ENCODE peak calls at places on chromosomes 2 and 18, in five cellular contexts. One of them, this sample, is unnamed.

GRCh38 chr2:133885847-133886246 is 317.6 kb upstream of the NCKAP5 start:
- DNase-seq in foreskin fibroblast: no peak
- DNase-seq in astrocyte of the spinal cord: no peak
- DNase-seq in mucosa of gallbladder: peak
- DNase-seq in GM19239: no peak
- DNase-seq in this sample: no peak

GRCh38 chr2:127525692-127526141 is 572 bp downstream of the IWS1 start:
- DNase-seq in astrocyte of the spinal cord: peak
- DNase-seq in GM19239: no peak
- DNase-seq in mucosa of gallbladder: no peak
- DNase-seq in foreskin fibroblast: peak
- DNase-seq in this sample: no peak

GRCh38 chr2:28654981-28655322 is 96.7 kb upstream of the PPP1CB start:
- DNase-seq in GM19239: no peak
- DNase-seq in foreskin fibroblast: peak
- DNase-seq in astrocyte of the spinal cord: no peak
- DNase-seq in mucosa of gallbladder: peak
- DNase-seq in this sample: no peak

GRCh38 chr2:182393361-182393760 is 33.5 kb downstream of the PDE1A start:
- DNase-seq in GM19239: no peak
- DNase-seq in astrocyte of the spinal cord: no peak
- DNase-seq in foreskin fibroblast: no peak
- DNase-seq in mucosa of gallbladder: no peak
- DNase-seq in this sample: no peak

GRCh38 chr2:241798081-241798630 is 10.8 kb upstream of the NEU4 start:
- DNase-seq in foreskin fibroblast: no peak
- DNase-seq in astrocyte of the spinal cord: no peak
- DNase-seq in mucosa of gallbladder: no peak
- DNase-seq in GM19239: peak
- DNase-seq in this sample: peak

GRCh38 chr2:78775291-78775690 is 250.2 kb upstream of the REG3G start:
- DNase-seq in mucosa of gallbladder: no peak
- DNase-seq in GM19239: no peak
- DNase-seq in astrocyte of the spinal cord: no peak
- DNase-seq in foreskin fibroblast: no peak
- DNase-seq in this sample: no peak

GRCh38 chr2:45275235-45275805 is 266.1 kb upstream of the SIX2 start:
- DNase-seq in mucosa of gallbladder: peak
- DNase-seq in astrocyte of the spinal cord: peak
- DNase-seq in foreskin fibroblast: peak
- DNase-seq in GM19239: no peak
- DNase-seq in this sample: no peak

GRCh38 chr2:157596992-157597681 is 31.5 kb downstream of the ACVR1C start:
- DNase-seq in foreskin fibroblast: peak
- DNase-seq in mucosa of gallbladder: peak
- DNase-seq in astrocyte of the spinal cord: peak
- DNase-seq in GM19239: peak
- DNase-seq in this sample: peak

GRCh38 chr2:9752441-9753275 is 90.6 kb upstream of the TAF1B start:
- DNase-seq in astrocyte of the spinal cord: peak
- DNase-seq in mucosa of gallbladder: no peak
- DNase-seq in GM19239: no peak
- DNase-seq in foreskin fibroblast: peak
- DNase-seq in this sample: no peak

GRCh38 chr2:230687498-230687897 is 25.1 kb upstream of the CAB39 start:
- DNase-seq in GM19239: no peak
- DNase-seq in foreskin fibroblast: peak
- DNase-seq in astrocyte of the spinal cord: peak
- DNase-seq in mucosa of gallbladder: no peak
- DNase-seq in this sample: no peak

GRCh38 chr2:113225505-113226259 is 51.9 kb downstream of the PSD4 start:
- DNase-seq in foreskin fibroblast: peak
- DNase-seq in astrocyte of the spinal cord: peak
- DNase-seq in mucosa of gallbladder: no peak
- DNase-seq in GM19239: no peak
- DNase-seq in this sample: peak

GRCh38 chr2:235712176-235712575 is 218.3 kb downstream of the AGAP1 start:
- DNase-seq in mucosa of gallbladder: no peak
- DNase-seq in astrocyte of the spinal cord: no peak
- DNase-seq in GM19239: no peak
- DNase-seq in foreskin fibroblast: no peak
- DNase-seq in this sample: no peak

GRCh38 chr2:1769703-1770422 is 25.5 kb upstream of the PXDN start:
- DNase-seq in astrocyte of the spinal cord: peak
- DNase-seq in mucosa of gallbladder: peak
- DNase-seq in GM19239: peak
- DNase-seq in foreskin fibroblast: peak
- DNase-seq in this sample: peak

GRCh38 chr2:171811229-171811628 is 82.8 kb downstream of the SLC25A12 start:
- DNase-seq in GM19239: no peak
- DNase-seq in foreskin fibroblast: peak
- DNase-seq in astrocyte of the spinal cord: peak
- DNase-seq in mucosa of gallbladder: no peak
- DNase-seq in this sample: no peak

GRCh38 chr18:3230401-3231334 is 10.9 kb upstream of the MYOM1 start:
- DNase-seq in astrocyte of the spinal cord: no peak
- DNase-seq in mucosa of gallbladder: peak
- DNase-seq in GM19239: no peak
- DNase-seq in foreskin fibroblast: peak
- DNase-seq in this sample: no peak

GRCh38 chr2:234292955-234293228 is 204.0 kb downstream of the ARL4C start:
- DNase-seq in mucosa of gallbladder: no peak
- DNase-seq in foreskin fibroblast: no peak
- DNase-seq in astrocyte of the spinal cord: no peak
- DNase-seq in GM19239: no peak
- DNase-seq in this sample: no peak

GRCh38 chr18:42113529-42114191 is 158.6 kb downstream of the PIK3C3 start:
- DNase-seq in GM19239: no peak
- DNase-seq in mucosa of gallbladder: no peak
- DNase-seq in foreskin fibroblast: peak
- DNase-seq in astrocyte of the spinal cord: peak
- DNase-seq in this sample: no peak

GRCh38 chr2:216694201-216694825 is 1.0 kb downstream of the IGFBP5 start:
- DNase-seq in mucosa of gallbladder: peak
- DNase-seq in GM19239: no peak
- DNase-seq in astrocyte of the spinal cord: peak
- DNase-seq in foreskin fibroblast: peak
- DNase-seq in this sample: peak

GRCh38 chr2:127670957-127671290 is 4.4 kb downstream of the LIMS2 start:
- DNase-seq in foreskin fibroblast: no peak
- DNase-seq in mucosa of gallbladder: peak
- DNase-seq in GM19239: no peak
- DNase-seq in astrocyte of the spinal cord: no peak
- DNase-seq in this sample: no peak

GRCh38 chr2:84640386-84640785 is 124.1 kb downstream of the DNAH6 start:
- DNase-seq in foreskin fibroblast: no peak
- DNase-seq in mucosa of gallbladder: no peak
- DNase-seq in GM19239: no peak
- DNase-seq in astrocyte of the spinal cord: no peak
- DNase-seq in this sample: no peak

GRCh38 chr2:134675294-134675693 is 43.5 kb downstream of the TMEM163 start:
- DNase-seq in astrocyte of the spinal cord: no peak
- DNase-seq in mucosa of gallbladder: no peak
- DNase-seq in GM19239: no peak
- DNase-seq in foreskin fibroblast: no peak
- DNase-seq in this sample: no peak

GRCh38 chr2:146987996-146988395 is 856.8 kb upstream of the ACVR2A start:
- DNase-seq in mucosa of gallbladder: no peak
- DNase-seq in astrocyte of the spinal cord: no peak
- DNase-seq in foreskin fibroblast: no peak
- DNase-seq in GM19239: no peak
- DNase-seq in this sample: no peak

GRCh38 chr2:9002637-9003365 is 683 bp downstream of the MBOAT2 start:
- DNase-seq in mucosa of gallbladder: no peak
- DNase-seq in astrocyte of the spinal cord: peak
- DNase-seq in GM19239: peak
- DNase-seq in foreskin fibroblast: peak
- DNase-seq in this sample: peak

GRCh38 chr2:8957593-8957992 is 45.9 kb downstream of the MBOAT2 start:
- DNase-seq in astrocyte of the spinal cord: peak
- DNase-seq in GM19239: no peak
- DNase-seq in foreskin fibroblast: no peak
- DNase-seq in mucosa of gallbladder: no peak
- DNase-seq in this sample: no peak

GRCh38 chr2:74233648-74234047 is 35.2 kb downstream of the MTHFD2 start:
- DNase-seq in mucosa of gallbladder: no peak
- DNase-seq in GM19239: no peak
- DNase-seq in astrocyte of the spinal cord: no peak
- DNase-seq in foreskin fibroblast: no peak
- DNase-seq in this sample: no peak

GRCh38 chr18:39561136-39561535 is 1995.5 kb upstream of the CELF4 start:
- DNase-seq in mucosa of gallbladder: no peak
- DNase-seq in astrocyte of the spinal cord: peak
- DNase-seq in GM19239: no peak
- DNase-seq in foreskin fibroblast: peak
- DNase-seq in this sample: no peak

GRCh38 chr2:235675678-235676535 is 182.1 kb downstream of the AGAP1 start:
- DNase-seq in GM19239: no peak
- DNase-seq in mucosa of gallbladder: no peak
- DNase-seq in foreskin fibroblast: peak
- DNase-seq in astrocyte of the spinal cord: peak
- DNase-seq in this sample: no peak

GRCh38 chr2:157875720-157876065 is 437 bp downstream of the ACVR1 start:
- DNase-seq in astrocyte of the spinal cord: peak
- DNase-seq in foreskin fibroblast: no peak
- DNase-seq in mucosa of gallbladder: peak
- DNase-seq in GM19239: no peak
- DNase-seq in this sample: peak

GRCh38 chr2:238061310-238062202 is 755 bp downstream of the SCLY start:
- DNase-seq in astrocyte of the spinal cord: peak
- DNase-seq in mucosa of gallbladder: no peak
- DNase-seq in foreskin fibroblast: peak
- DNase-seq in GM19239: no peak
- DNase-seq in this sample: peak

GRCh38 chr18:9787126-9787525 is 79.0 kb downstream of the RAB31 start:
- DNase-seq in astrocyte of the spinal cord: no peak
- DNase-seq in mucosa of gallbladder: no peak
- DNase-seq in foreskin fibroblast: no peak
- DNase-seq in GM19239: no peak
- DNase-seq in this sample: no peak

GRCh38 chr2:18265614-18266013 is 294.8 kb downstream of the RDH14 start:
- DNase-seq in foreskin fibroblast: no peak
- DNase-seq in astrocyte of the spinal cord: no peak
- DNase-seq in GM19239: no peak
- DNase-seq in mucosa of gallbladder: no peak
- DNase-seq in this sample: no peak

GRCh38 chr2:226721541-226721940 is 78.1 kb downstream of the IRS1 start:
- DNase-seq in foreskin fibroblast: peak
- DNase-seq in mucosa of gallbladder: no peak
- DNase-seq in GM19239: no peak
- DNase-seq in astrocyte of the spinal cord: no peak
- DNase-seq in this sample: peak

GRCh38 chr2:158724803-158725271 is 70.3 kb upstream of the DAPL1 start:
- DNase-seq in GM19239: no peak
- DNase-seq in astrocyte of the spinal cord: no peak
- DNase-seq in foreskin fibroblast: peak
- DNase-seq in mucosa of gallbladder: no peak
- DNase-seq in this sample: peak

GRCh38 chr2:177784449-177784845 is 288.1 kb downstream of the PDE11A start:
- DNase-seq in GM19239: no peak
- DNase-seq in astrocyte of the spinal cord: peak
- DNase-seq in mucosa of gallbladder: no peak
- DNase-seq in foreskin fibroblast: peak
- DNase-seq in this sample: no peak

GRCh38 chr2:172578054-172578453 is 22.2 kb downstream of the PDK1 start:
- DNase-seq in foreskin fibroblast: peak
- DNase-seq in mucosa of gallbladder: no peak
- DNase-seq in astrocyte of the spinal cord: no peak
- DNase-seq in GM19239: no peak
- DNase-seq in this sample: no peak

GRCh38 chr2:189299974-189300373 is 120.4 kb upstream of the COL5A2 start:
- DNase-seq in mucosa of gallbladder: no peak
- DNase-seq in astrocyte of the spinal cord: no peak
- DNase-seq in GM19239: no peak
- DNase-seq in foreskin fibroblast: no peak
- DNase-seq in this sample: no peak

GRCh38 chr2:96091141-96091710 is 25.1 kb downstream of the ADRA2B start:
- DNase-seq in foreskin fibroblast: no peak
- DNase-seq in GM19239: no peak
- DNase-seq in mucosa of gallbladder: peak
- DNase-seq in astrocyte of the spinal cord: no peak
- DNase-seq in this sample: no peak